ENCODE peak calls at places on chromosomes 2 and 18, in five cellular contexts. U is WTC11; Q is stimulated activated naive CD8-positive, alpha-beta T cell treated with anti-CD3 and anti-CD28 coated beads, Interleukin-15, Interleukin-2, amounts not matched to agents 100 U/mL and 50 U/mL, for 24 hours; H is mucosa of gallbladder; Y is substantia nigra. P is an unnamed sample.
A peak's percentile ranks its signal among the peaks of the same experiment; 100 is the strongest.

GRCh38 chr2:190740449-190740848 is 91.6 kb downstream of the NAB1 start:
- DNase-seq in U (no peak), Q (no peak), H (no peak), Y (no peak), P (no peak)

GRCh38 chr18:3180325-3180724 is 39.4 kb downstream of the MYOM1 start:
- DNase-seq in U (no peak), Q (no peak), H (no peak), Y (no peak), P (no peak)

GRCh38 chr2:36329746-36330145 is 25.8 kb upstream of the CRIM1 start:
- DNase-seq in U (no peak), Q (no peak), H (no peak), Y (no peak), P (no peak)

GRCh38 chr2:43082111-43082877 is 144.1 kb downstream of the ZFP36L2 start:
- DNase-seq in U (no peak), Q (no peak), H (peak; percentile 66), Y (peak; percentile 66), P (no peak)

GRCh38 chr2:132390076-132390475 is 26.5 kb upstream of the GPR39 start:
- DNase-seq in U (no peak), Q (no peak), H (no peak), Y (no peak), P (no peak)

GRCh38 chr2:96359866-96360265 is 24.3 kb downstream of the NCAPH start:
- DNase-seq in U (no peak), Q (no peak), H (no peak), Y (no peak), P (no peak)

GRCh38 chr2:131039101-131039440 is 54.2 kb downstream of the FAM168B start:
- DNase-seq in U (no peak), Q (no peak), H (no peak), Y (no peak), P (no peak)

GRCh38 chr2:192190474-192190873 is 4.3 kb downstream of the TMEFF2 start:
- DNase-seq in U (no peak), Q (no peak), H (no peak), Y (no peak), P (no peak)

GRCh38 chr2:280655-281110 is 7.2 kb downstream of the ALKAL2 start:
- DNase-seq in U (no peak), Q (no peak), H (peak; percentile 40), Y (no peak), P (peak; percentile 69)

GRCh38 chr2:216775043-216775453 is 79.7 kb upstream of the IGFBP5 start:
- DNase-seq in U (no peak), Q (no peak), H (no peak), Y (no peak), P (peak; percentile 95)

GRCh38 chr2:119260636-119261497 is 37.2 kb downstream of the STEAP3 start:
- DNase-seq in U (no peak), Q (no peak), H (no peak), Y (no peak), P (no peak)

GRCh38 chr2:240060977-240061591 is 7.8 kb upstream of the OR6B3 start:
- DNase-seq in U (no peak), Q (peak; percentile 45), H (peak; percentile 47), Y (peak; percentile 63), P (peak; percentile 49)

GRCh38 chr18:71951021-71951420 is 593.1 kb downstream of the CBLN2 start:
- DNase-seq in U (no peak), Q (no peak), H (no peak), Y (peak; percentile 12), P (no peak)

GRCh38 chr2:105143467-105144127 is 97.9 kb upstream of the GPR45 start:
- DNase-seq in U (peak; percentile 50), Q (peak; percentile 54), H (no peak), Y (no peak), P (no peak)

P was measured in adrenal gland.